ENCODE peak calls at places on chromosomes 11 and 22, in eight cellular contexts. Q is lower leg skin; B is fibroblast of villous mesenchyme; L is HCT116; S is heart right ventricle; W is IMR-90; T is GM23338; P is CD8-positive, alpha-beta T cell. Z is an unnamed sample.

GRCh38 chr22:49592780-49593501 is 234.7 kb downstream of the BRD1 start:
- DNase-seq in Q (no peak), B (no peak), L (no peak), S (no peak), W (no peak), T (no peak), P (no peak), Z (no peak)

GRCh38 chr11:66333220-66333877 is 2.9 kb downstream of the RIN1 start:
- DNase-seq in Q (no peak), B (no peak), L (no peak), S (no peak), W (no peak), T (no peak), P (no peak), Z (no peak)

GRCh38 chr11:12693485-12694181 is 19.4 kb downstream of the TEAD1 start:
- DNase-seq in Q (no peak), B (peak; percentile 98), L (peak; percentile 96), S (no peak), W (peak; percentile 99), T (no peak), P (no peak), Z (peak; percentile 64)

GRCh38 chr11:125300791-125301218 is 136.3 kb downstream of the PKNOX2 start:
- DNase-seq in Q (no peak), B (peak; percentile 88), L (no peak), S (peak; percentile 31), W (peak; percentile 79), T (no peak), P (no peak), Z (no peak)

GRCh38 chr22:40592352-40593113 is 44.0 kb downstream of the MRTFA start:
- DNase-seq in Q (no peak), B (no peak), L (no peak), S (no peak), W (no peak), T (no peak), P (no peak), Z (no peak)

GRCh38 chr11:115379528-115379927 is 124.7 kb downstream of the CADM1 start:
- DNase-seq in Q (no peak), B (no peak), L (no peak), S (no peak), W (peak; percentile 25), T (no peak), P (no peak), Z (no peak)

GRCh38 chr11:113356203-113356602 is 31.4 kb upstream of the ANKK1 start:
- DNase-seq in Q (no peak), B (no peak), L (no peak), S (no peak), W (no peak), T (no peak), P (no peak), Z (no peak)

GRCh38 chr22:38705235-38706100 is at the start of gene GTPBP1:
- DNase-seq in Q (peak; percentile 99), B (peak; percentile 100), L (peak; percentile 100), S (peak; percentile 95), W (peak; percentile 100), T (peak; percentile 100), P (peak; percentile 93), Z (peak; percentile 100)

GRCh38 chr11:129061466-129062194 is 119.0 kb upstream of the TP53AIP1 start:
- DNase-seq in Q (no peak), B (peak; percentile 70), L (peak; percentile 80), S (no peak), W (peak; percentile 50), T (no peak), P (no peak), Z (no peak)

GRCh38 chr22:36934940-36935610 is 21.6 kb downstream of the CSF2RB start:
- DNase-seq in Q (peak; percentile 78), B (no peak), L (no peak), S (no peak), W (no peak), T (no peak), P (no peak), Z (no peak)

GRCh38 chr11:71245601-71246391 is 6.6 kb downstream of the SHANK2 start:
- DNase-seq in Q (peak; percentile 69), B (no peak), L (no peak), S (no peak), W (no peak), T (peak; percentile 82), P (no peak), Z (peak; percentile 10)
- H3K4me3 ChIP-seq in Q (no peak overlapping the region), B (no peak overlapping the region), L (no peak overlapping the region), S (no peak overlapping the region), W (no peak overlapping the region), T (peak overlapping the region; percentile 92), P (no peak overlapping the region), Z (no peak overlapping the region)

GRCh38 chr22:26756675-26757293 is 99.4 kb downstream of the MIAT start:
- DNase-seq in Q (no peak), B (peak; percentile 16), L (peak; percentile 8), S (peak; percentile 70), W (peak; percentile 36), T (peak; percentile 84), P (no peak), Z (peak; percentile 74)

GRCh38 chr22:26748845-26749244 is 91.5 kb downstream of the MIAT start:
- DNase-seq in Q (no peak), B (no peak), L (no peak), S (no peak), W (no peak), T (no peak), P (no peak), Z (no peak)

GRCh38 chr22:26757496-26757895 is 100.1 kb downstream of the MIAT start:
- DNase-seq in Q (no peak), B (no peak), L (no peak), S (no peak), W (no peak), T (no peak), P (no peak), Z (no peak)

GRCh38 chr22:26751217-26751616 is 93.8 kb downstream of the MIAT start:
- DNase-seq in Q (no peak), B (no peak), L (no peak), S (no peak), W (no peak), T (peak; percentile 99), P (no peak), Z (no peak)

DNA sequence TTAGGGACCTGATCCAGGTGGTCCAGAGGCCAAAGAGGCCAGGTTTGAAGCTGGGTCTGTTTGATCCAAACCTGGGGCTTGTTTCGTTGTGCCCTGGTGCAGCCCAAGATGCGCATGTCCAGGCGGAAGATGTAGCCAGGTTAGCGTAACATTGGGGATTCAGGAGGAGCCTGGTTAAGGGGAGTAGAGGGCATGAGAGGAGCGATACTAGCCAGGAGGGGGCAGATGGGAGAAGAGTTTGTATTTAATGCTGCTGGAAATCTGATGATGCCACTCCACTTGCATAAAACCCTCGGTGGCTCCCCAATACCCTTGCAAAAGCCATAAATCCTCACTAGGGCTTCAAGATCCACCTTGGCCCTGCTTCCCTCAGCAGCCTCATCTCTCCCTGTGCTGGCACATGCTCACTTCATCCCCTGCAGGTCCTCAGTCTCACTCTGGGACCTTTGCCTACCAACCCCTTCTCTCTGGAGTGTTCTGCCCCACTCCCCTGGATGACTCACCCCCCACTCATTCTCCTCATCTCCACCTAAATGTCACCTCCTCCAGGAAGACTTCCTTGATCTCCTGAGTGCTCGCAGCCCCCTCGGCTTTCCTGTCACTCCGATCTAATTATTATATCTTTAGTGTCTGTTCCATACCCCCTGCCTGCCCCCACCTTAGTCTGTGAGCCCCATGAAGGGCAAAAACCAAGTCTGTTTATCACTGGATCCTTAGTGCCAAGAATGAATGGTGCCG is 95.9 kb downstream of the MIAT start:
- DNase-seq in Q (no peak), B (no peak), L (no peak), S (no peak), W (no peak), T (peak; percentile 63), P (no peak), Z (no peak)
- TF ChIP-seq CTCF in Q (no peak), B (peak; percentile 17), L (peak; percentile 31), S (no peak), W (peak; percentile 3), T (peak; percentile 38), P (no peak), Z (no peak)

GRCh38 chr11:75351541-75352416 is at the start of gene ARRB1:
- DNase-seq in Q (peak; percentile 92), B (peak; percentile 64), L (no peak), S (peak; percentile 83), W (no peak), T (peak; percentile 82), P (peak; percentile 41), Z (peak; percentile 54)
- H3K4me3 ChIP-seq in Q (peak within 1 kb of the TSS; percentile 62), B (peak within 1 kb of the TSS; percentile 76), L (peak within 1 kb of the TSS; percentile 86), S (peak within 1 kb of the TSS; percentile 89), W (peak within 1 kb of the TSS; percentile 68), T (peak within 1 kb of the TSS; percentile 72), P (peak within 1 kb of the TSS; percentile 95), Z (peak within 1 kb of the TSS; percentile 54)

GRCh38 chr11:82315093-82315492 is 418.6 kb downstream of the FAM181B start:
- DNase-seq in Q (no peak), B (no peak), L (no peak), S (no peak), W (no peak), T (peak; percentile 81), P (no peak), Z (no peak)
- TF ChIP-seq CTCF in Q (no peak), B (peak; percentile 10), L (peak; percentile 7), S (no peak), W (no peak), T (peak; percentile 81), P (no peak), Z (no peak)

GRCh38 chr11:6812391-6813005 is 13.0 kb upstream of the OR6A2 start:
- DNase-seq in Q (no peak), B (peak; percentile 33), L (peak; percentile 15), S (no peak), W (peak; percentile 34), T (peak; percentile 77), P (peak; percentile 7), Z (no peak)
- H3K4me3 ChIP-seq in Q (no peak overlapping the region), B (no peak overlapping the region), L (no peak overlapping the region), S (no peak overlapping the region), W (no peak overlapping the region), T (no peak overlapping the region), P (no peak overlapping the region), Z (no peak overlapping the region)

GRCh38 chr11:61671527-61671926 is 8.7 kb upstream of the DAGLA start:
- DNase-seq in Q (no peak), B (no peak), L (no peak), S (no peak), W (no peak), T (peak; percentile 75), P (no peak), Z (no peak)
- TF ChIP-seq CTCF in Q (no peak), B (peak; percentile 45), L (peak; percentile 68), S (no peak), W (peak; percentile 27), T (peak; percentile 71), P (no peak), Z (no peak)